ENCODE peak calls at places on chromosomes 12 and 14, in four cellular contexts. One of them, this sample, is unnamed.

GRCh38 chr12:103841690-103842584 is 903 bp upstream of the NT5DC3 start:
- DNase-seq in activated gamma-delta T cell treated with anti-CD3 and anti-CD28 coated beads, Interleukin-2, amount 50 U/mL, for 16 hours: peak; percentile 11
- DNase-seq in upper lobe of right lung: peak; percentile 76
- DNase-seq in kidney epithelial cell: peak; percentile 93
- DNase-seq in this sample: peak; percentile 67

GRCh38 chr12:93039062-93039461 is 110.0 kb upstream of the EEA1 start:
- DNase-seq in upper lobe of right lung: no peak
- DNase-seq in kidney epithelial cell: no peak
- DNase-seq in activated gamma-delta T cell treated with anti-CD3 and anti-CD28 coated beads, Interleukin-2, amount 50 U/mL, for 16 hours: no peak
- DNase-seq in this sample: no peak

GRCh38 chr12:94873368-94874085 is 130.0 kb downstream of the NDUFA12 start:
- DNase-seq in upper lobe of right lung: peak; percentile 64
- DNase-seq in kidney epithelial cell: no peak
- DNase-seq in activated gamma-delta T cell treated with anti-CD3 and anti-CD28 coated beads, Interleukin-2, amount 50 U/mL, for 16 hours: no peak
- DNase-seq in this sample: no peak

GRCh38 chr14:67674139-67674479 is 323 bp downstream of the VTI1B start:
- DNase-seq in kidney epithelial cell: no peak
- DNase-seq in activated gamma-delta T cell treated with anti-CD3 and anti-CD28 coated beads, Interleukin-2, amount 50 U/mL, for 16 hours: peak; percentile 20
- DNase-seq in upper lobe of right lung: peak; percentile 87
- DNase-seq in this sample: peak; percentile 77

GRCh38 chr12:56684745-56685369 is 3.2 kb downstream of the PTGES3 start:
- DNase-seq in upper lobe of right lung: peak; percentile 19
- DNase-seq in kidney epithelial cell: no peak
- DNase-seq in activated gamma-delta T cell treated with anti-CD3 and anti-CD28 coated beads, Interleukin-2, amount 50 U/mL, for 16 hours: no peak
- DNase-seq in this sample: no peak

GRCh38 chr12:7113389-7113871 is 4.4 kb upstream of the C1RL start:
- DNase-seq in activated gamma-delta T cell treated with anti-CD3 and anti-CD28 coated beads, Interleukin-2, amount 50 U/mL, for 16 hours: peak; percentile 32
- DNase-seq in upper lobe of right lung: peak; percentile 52
- DNase-seq in kidney epithelial cell: no peak
- DNase-seq in this sample: no peak

GRCh38 chr12:6916426-6917200 is 2.2 kb downstream of the ENO2 start:
- DNase-seq in kidney epithelial cell: no peak
- DNase-seq in activated gamma-delta T cell treated with anti-CD3 and anti-CD28 coated beads, Interleukin-2, amount 50 U/mL, for 16 hours: no peak
- DNase-seq in upper lobe of right lung: no peak
- DNase-seq in this sample: no peak

GRCh38 chr14:29584992-29585391 is 342.7 kb downstream of the PRKD1 start:
- DNase-seq in activated gamma-delta T cell treated with anti-CD3 and anti-CD28 coated beads, Interleukin-2, amount 50 U/mL, for 16 hours: no peak
- DNase-seq in kidney epithelial cell: peak; percentile 63
- DNase-seq in upper lobe of right lung: peak; percentile 65
- DNase-seq in this sample: peak; percentile 88

GRCh38 chr14:35632276-35633071 is 98.5 kb downstream of the INSM2 start:
- DNase-seq in upper lobe of right lung: no peak
- DNase-seq in kidney epithelial cell: no peak
- DNase-seq in activated gamma-delta T cell treated with anti-CD3 and anti-CD28 coated beads, Interleukin-2, amount 50 U/mL, for 16 hours: no peak
- DNase-seq in this sample: no peak

This sample was measured in adrenal gland.